ENCODE peak calls at places on chromosomes 12 and 14, in ten cellular contexts. E is iPS DF 6.9; C is H1; T is activated naive CD4-positive, alpha-beta T cell treated with anti-CD3 and anti-CD28 coated beads, Interleukin-2, amount 10 ng/mL, durations not matched to agents 7 days and 5 days; I is ELR; S is fibroblast of the aortic adventitia; U is NCI-H1417; K is T-cell; A is lower leg skin; V is NCI-H526 treated with DMSO at 0.1 percent for 48 hours. P is an unnamed sample.

GRCh38 chr12:132178801-132179401 is 34.6 kb downstream of the NOC4L start:
- DNase-seq in E (no peak), C (no peak), T (peak; percentile 77), I (no peak), S (no peak), U (peak; percentile 73), K (peak; percentile 68), A (no peak), V (no peak), P (no peak)

GRCh38 chr12:53997324-53998173 is 2.4 kb upstream of the HOXC9 start:
- DNase-seq in E (no peak), C (no peak), T (no peak), I (no peak), S (no peak), U (no peak), K (no peak), A (no peak), V (no peak), P (no peak)

GRCh38 chr12:66661357-66661756 is 17.5 kb downstream of the GRIP1 start:
- DNase-seq in E (no peak), C (no peak), T (no peak), I (no peak), S (no peak), U (no peak), K (no peak), A (no peak), V (no peak), P (no peak)

GRCh38 chr12:38120438-38120837 is 196.1 kb upstream of the ALG10B start:
- DNase-seq in E (no peak), C (no peak), T (no peak), I (no peak), S (no peak), U (no peak), K (no peak), A (no peak), V (no peak), P (no peak)

GRCh38 chr12:62466018-62466595 is 519 bp upstream of the MON2 start:
- DNase-seq in E (no peak), C (no peak), T (peak; percentile 39), I (peak; percentile 65), S (peak; percentile 46), U (peak; percentile 75), K (peak; percentile 4), A (peak; percentile 87), V (no peak), P (peak; percentile 67)

GRCh38 chr12:2488596-2488995 is 306.2 kb upstream of the FKBP4 start:
- DNase-seq in E (no peak), C (no peak), T (no peak), I (no peak), S (no peak), U (no peak), K (no peak), A (peak; percentile 39), V (no peak), P (no peak)

GRCh38 chr12:131592972-131593371 is 117.9 kb upstream of the SFSWAP start:
- DNase-seq in E (no peak), C (no peak), T (peak; percentile 30), I (no peak), S (no peak), U (no peak), K (no peak), A (no peak), V (no peak), P (no peak)

GRCh38 chr12:118536306-118536900 is 160.0 kb downstream of the SUDS3 start:
- DNase-seq in E (no peak), C (no peak), T (no peak), I (peak; percentile 1), S (no peak), U (no peak), K (no peak), A (no peak), V (peak; percentile 76), P (no peak)

GRCh38 chr14:54440037-54440436 is 1.1 kb downstream of the CNIH1 start:
- DNase-seq in E (no peak), C (no peak), T (no peak), I (peak; percentile 32), S (peak; percentile 75), U (peak; percentile 24), K (no peak), A (no peak), V (peak; percentile 4), P (no peak)

GRCh38 chr14:92649934-92650545 is 98.4 kb downstream of the LGMN start:
- DNase-seq in E (no peak), C (no peak), T (no peak), I (no peak), S (peak; percentile 86), U (no peak), K (no peak), A (peak; percentile 91), V (no peak), P (peak; percentile 85)

GRCh38 chr12:75944097-75944904 is 87.3 kb downstream of the PHLDA1 start:
- DNase-seq in E (peak; percentile 63), C (peak; percentile 38), T (no peak), I (peak; percentile 99), S (peak; percentile 90), U (peak; percentile 15), K (no peak), A (no peak), V (peak; percentile 89), P (no peak)

GRCh38 chr14:65879218-65880009 is 466.9 kb downstream of the FUT8 start:
- DNase-seq in E (no peak), C (no peak), T (no peak), I (peak; percentile 82), S (peak; percentile 88), U (no peak), K (no peak), A (no peak), V (no peak), P (no peak)

GRCh38 chr12:50960130-50960529 is 7.8 kb downstream of the HIGD1C start:
- DNase-seq in E (no peak), C (no peak), T (no peak), I (no peak), S (peak; percentile 22), U (no peak), K (no peak), A (no peak), V (no peak), P (no peak)

GRCh38 chr12:129531004-129531403 is 372.8 kb downstream of the TMEM132D start:
- DNase-seq in E (no peak), C (peak; percentile 50), T (no peak), I (no peak), S (no peak), U (peak; percentile 16), K (no peak), A (no peak), V (peak; percentile 63), P (no peak)

GRCh38 chr12:37545759-37546158 is 770.8 kb upstream of the ALG10B start:
- DNase-seq in E (no peak), C (no peak), T (no peak), I (no peak), S (no peak), U (no peak), K (no peak), A (peak; percentile 50), V (no peak), P (no peak)

GRCh38 chr14:100022772-100023451 is 42.3 kb upstream of the EVL start:
- DNase-seq in E (no peak), C (no peak), T (no peak), I (no peak), S (peak; percentile 83), U (peak; percentile 61), K (no peak), A (no peak), V (no peak), P (peak; percentile 68)

GRCh38 chr12:21788089-21788983 is 13.8 kb upstream of the KCNJ8 start:
- DNase-seq in E (no peak), C (no peak), T (no peak), I (no peak), S (peak; percentile 73), U (no peak), K (no peak), A (no peak), V (no peak), P (no peak)

GRCh38 chr14:101774006-101774755 is 12.7 kb downstream of the PPP2R5C start:
- DNase-seq in E (no peak), C (no peak), T (no peak), I (no peak), S (no peak), U (peak; percentile 9), K (no peak), A (no peak), V (no peak), P (no peak)

GRCh38 chr14:60681271-60681670 is 32.0 kb upstream of the SIX1 start:
- DNase-seq in E (no peak), C (no peak), T (no peak), I (no peak), S (no peak), U (no peak), K (no peak), A (no peak), V (no peak), P (no peak)

GRCh38 chr12:3271146-3271545 is 194.0 kb downstream of the TSPAN9 start:
- DNase-seq in E (no peak), C (no peak), T (no peak), I (no peak), S (no peak), U (no peak), K (no peak), A (no peak), V (no peak), P (no peak)

GRCh38 chr12:112381421-112381897 is 772 bp downstream of the HECTD4 start:
- DNase-seq in E (no peak), C (no peak), T (peak; percentile 60), I (peak; percentile 46), S (no peak), U (peak; percentile 81), K (peak; percentile 14), A (peak; percentile 88), V (peak; percentile 46), P (no peak)

GRCh38 chr12:47905313-47905730 is 528 bp upstream of the VDR start:
- DNase-seq in E (peak; percentile 61), C (peak; percentile 61), T (no peak), I (no peak), S (no peak), U (peak; percentile 96), K (peak; percentile 24), A (peak; percentile 93), V (peak; percentile 78), P (peak; percentile 78)

GRCh38 chr12:28899951-28900350 is 249.1 kb upstream of the FAR2 start:
- DNase-seq in E (no peak), C (no peak), T (no peak), I (peak; percentile 26), S (peak; percentile 84), U (no peak), K (no peak), A (no peak), V (no peak), P (no peak)

GRCh38 chr14:68145036-68145435 is 325.5 kb downstream of the RAD51B start:
- DNase-seq in E (no peak), C (no peak), T (no peak), I (peak; percentile 15), S (no peak), U (no peak), K (no peak), A (no peak), V (no peak), P (no peak)

GRCh38 chr12:34396861-34397590 is 374.7 kb downstream of the ALG10 start:
- DNase-seq in E (no peak), C (no peak), T (peak; percentile 4), I (no peak), S (no peak), U (no peak), K (no peak), A (peak; percentile 63), V (no peak), P (peak; percentile 56)

GRCh38 chr12:123973552-123974341 is 732 bp downstream of the ZNF664 start:
- DNase-seq in E (no peak), C (no peak), T (peak; percentile 46), I (peak; percentile 49), S (no peak), U (peak; percentile 81), K (peak; percentile 7), A (peak; percentile 87), V (no peak), P (peak; percentile 72)

GRCh38 chr12:583251-583869 is 79.9 kb downstream of the NINJ2 start:
- DNase-seq in E (no peak), C (no peak), T (no peak), I (no peak), S (no peak), U (no peak), K (no peak), A (peak; percentile 59), V (no peak), P (no peak)

GRCh38 chr14:36256131-36256801 is 64.2 kb downstream of the MBIP start:
- DNase-seq in E (no peak), C (no peak), T (no peak), I (no peak), S (peak; percentile 37), U (no peak), K (no peak), A (no peak), V (no peak), P (no peak)